ENCODE peak calls at places on chromosomes 1 and 21, in seven cellular contexts. Z is K562; X is NK-92 treated with Interleukin-12 subunit alpha and Interleukin-12 subunit beta, amount 100 ng/mL, for 24 hours; V is AG09319; Q is effector memory CD4-positive, alpha-beta T cell; L is activated CD4-positive, alpha-beta T cell treated with anti-CD3 and anti-CD28 coated beads for 48 hours; E is NAMALWA. U is an unnamed sample.

GRCh38 chr1:214326406-214326805 is 45.4 kb downstream of the SMYD2 start:
- DNase-seq in Z (peak; percentile 23), E (no peak), X (no peak), Q (no peak), V (no peak), L (no peak), U (no peak)

GRCh38 chr1:184242507-184242943 is 144.3 kb upstream of the C1orf21 start:
- DNase-seq in E (no peak), X (no peak), V (peak; percentile 29), L (no peak), Z (no peak), Q (no peak), U (no peak)

GRCh38 chr1:225592362-225592761 is 60.6 kb downstream of the ENAH start:
- DNase-seq in X (no peak), L (no peak), E (no peak), Q (no peak), Z (no peak), V (no peak), U (no peak)

GRCh38 chr21:38881041-38881570 is 75.4 kb downstream of the ETS2 start:
- DNase-seq in L (no peak), Q (no peak), V (no peak), Z (no peak), X (no peak), E (no peak), U (no peak)

GRCh38 chr1:167854184-167854583 is 59.8 kb downstream of the ADCY10 start:
- DNase-seq in E (no peak), X (no peak), Z (no peak), L (no peak), Q (no peak), V (no peak), U (no peak)

GRCh38 chr1:185969524-185969991 is 235.4 kb downstream of the HMCN1 start:
- DNase-seq in V (no peak), X (no peak), Z (no peak), E (no peak), L (no peak), Q (no peak), U (no peak)

GRCh38 chr1:7388141-7388487 is 383.0 kb upstream of the VAMP3 start:
- DNase-seq in X (no peak), V (no peak), Z (no peak), L (no peak), Q (no peak), E (no peak), U (no peak)

GRCh38 chr1:230069813-230070212 is 2.8 kb downstream of the GALNT2 start:
- DNase-seq in X (no peak), L (peak; percentile 14), E (no peak), Q (no peak), V (no peak), Z (no peak), U (no peak)

GRCh38 chr1:235741294-235741693 is 91.7 kb upstream of the GNG4 start:
- DNase-seq in Q (no peak), V (no peak), L (no peak), X (no peak), Z (no peak), E (no peak), U (no peak)

GRCh38 chr1:32701421-32701911 is 1.1 kb downstream of the SYNC start:
- DNase-seq in E (no peak), Q (no peak), Z (no peak), X (no peak), V (no peak), L (no peak), U (no peak)

GRCh38 chr1:85406887-85407593 is 57.9 kb downstream of the DDAH1 start:
- DNase-seq in E (no peak), Z (no peak), Q (no peak), V (peak; percentile 71), X (no peak), L (no peak), U (no peak)

GRCh38 chr21:36463204-36463603 is 16.7 kb downstream of the CLDN14 start:
- DNase-seq in X (no peak), V (no peak), L (no peak), Z (no peak), Q (no peak), E (no peak), U (no peak)

GRCh38 chr1:8495928-8496401 is 178.1 kb downstream of the SLC45A1 start:
- DNase-seq in Z (no peak), X (peak; percentile 41), L (peak; percentile 50), V (no peak), E (no peak), Q (no peak), U (no peak)